ENCODE peak calls at places on chromosomes 1 and 21, in six cellular contexts. X is adipocyte, C is neural progenitor cell, I is aorta, T is stomach, W is neuronal stem cell. S is an unnamed sample.

GRCh38 chr1:244280221-244280620 is 171.5 kb downstream of the ADSS2 start:
- DNase-seq in X (no peak), C (no peak), I (no peak), T (no peak), W (no peak), S (no peak)

GRCh38 chr1:8211620-8212442 is 106.1 kb upstream of the SLC45A1 start:
- DNase-seq in X (peak; percentile 98), C (no peak), I (peak; percentile 82), T (peak; percentile 37), W (no peak), S (no peak)

GRCh38 chr21:16040601-16041000 is 310.8 kb downstream of the USP25 start:
- DNase-seq in X (no peak), C (no peak), I (no peak), T (no peak), W (no peak), S (no peak)

GRCh38 chr21:28712396-28712795 is 280.3 kb downstream of the LTN1 start:
- DNase-seq in X (no peak), C (no peak), I (no peak), T (no peak), W (no peak), S (no peak)

GRCh38 chr1:110765640-110766335 is 91.0 kb upstream of the KCNA3 start:
- DNase-seq in X (peak; percentile 72), C (peak; percentile 64), I (no peak), T (no peak), W (no peak), S (peak; percentile 20)

GRCh38 chr1:210218047-210218446 is 14.5 kb upstream of the SERTAD4 start:
- DNase-seq in X (peak; percentile 45), C (no peak), I (no peak), T (no peak), W (no peak), S (no peak)

GRCh38 chr1:2250721-2251281 is 22.7 kb downstream of the SKI start:
- DNase-seq in X (no peak), C (no peak), I (no peak), T (peak; percentile 52), W (no peak), S (peak; percentile 23)

GRCh38 chr1:71045463-71046028 is 2.1 kb downstream of the PTGER3 start:
- DNase-seq in X (no peak), C (no peak), I (peak; percentile 64), T (no peak), W (no peak), S (no peak)

GRCh38 chr1:107590895-107591622 is 373.9 kb downstream of the VAV3 start:
- DNase-seq in X (no peak), C (no peak), I (no peak), T (no peak), W (no peak), S (no peak)

GRCh38 chr1:80656011-80656627 is 1144.6 kb upstream of the ADGRL2 start:
- DNase-seq in X (peak; percentile 37), C (peak; percentile 58), I (no peak), T (peak; percentile 44), W (no peak), S (no peak)

GRCh38 chr1:47533176-47534039 is 95.6 kb downstream of the FOXD2 start:
- DNase-seq in X (peak; percentile 92), C (peak; percentile 94), I (peak; percentile 88), T (peak; percentile 35), W (peak; percentile 80), S (no peak)

GRCh38 chr1:230694464-230694863 is 19.5 kb downstream of the AGT start:
- DNase-seq in X (no peak), C (no peak), I (no peak), T (no peak), W (no peak), S (no peak)

GRCh38 chr1:167491586-167492408 is 26.5 kb downstream of the CD247 start:
- DNase-seq in X (no peak), C (peak; percentile 50), I (no peak), T (no peak), W (no peak), S (no peak)

GRCh38 chr1:221718391-221719277 is 23.3 kb downstream of the DUSP10 start:
- DNase-seq in X (peak; percentile 95), C (peak; percentile 25), I (no peak), T (no peak), W (no peak), S (no peak)

GRCh38 chr21:16794944-16795343 is 717.9 kb upstream of the CXADR start:
- DNase-seq in X (peak; percentile 83), C (no peak), I (no peak), T (no peak), W (no peak), S (no peak)

GRCh38 chr21:24197132-24197643 is 1410.1 kb downstream of the MRPL39 start:
- DNase-seq in X (no peak), C (no peak), I (no peak), T (no peak), W (no peak), S (no peak)

GRCh38 chr1:53543771-53544695 is 84.8 kb downstream of the DMRTB1 start:
- DNase-seq in X (peak; percentile 45), C (no peak), I (peak; percentile 59), T (no peak), W (no peak), S (no peak)

GRCh38 chr1:192766009-192766625 is 42.7 kb upstream of the RGS2 start:
- DNase-seq in X (peak; percentile 75), C (no peak), I (no peak), T (no peak), W (no peak), S (no peak)

GRCh38 chr1:182611787-182612186 is 7.6 kb upstream of the RGS16 start:
- DNase-seq in X (no peak), C (peak; percentile 76), I (no peak), T (no peak), W (peak; percentile 50), S (no peak)

GRCh38 chr1:204150702-204151561 is 912 bp downstream of the ETNK2 start:
- DNase-seq in X (peak; percentile 4), C (peak; percentile 61), I (no peak), T (no peak), W (no peak), S (no peak)

GRCh38 chr1:201480231-201481003 is 11.4 kb upstream of the PHLDA3 start:
- DNase-seq in X (no peak), C (peak; percentile 82), I (peak; percentile 95), T (peak; percentile 84), W (no peak), S (peak; percentile 95)

GRCh38 chr1:97904528-97904927 is 16.3 kb downstream of the DPYD start:
- DNase-seq in X (peak; percentile 88), C (no peak), I (no peak), T (no peak), W (no peak), S (no peak)

GRCh38 chr1:27602510-27603319 is 1.2 kb downstream of the AHDC1 start:
- DNase-seq in X (peak; percentile 85), C (peak; percentile 77), I (peak; percentile 90), T (peak; percentile 72), W (no peak), S (peak; percentile 61)

GRCh38 chr1:234983554-234983911 is 145.1 kb downstream of the TOMM20 start:
- DNase-seq in X (no peak), C (no peak), I (no peak), T (no peak), W (no peak), S (no peak)
- H3K4me1 ChIP-seq in X (peaks cover 75% of the 10 kb centered on the region), C (peaks cover 34% of the 10 kb centered on the region), I (peaks cover 10% of the 10 kb centered on the region), T (peaks cover 61% of the 10 kb centered on the region), W (peaks cover 23% of the 10 kb centered on the region), S (peaks cover 35% of the 10 kb centered on the region)

GRCh38 chr1:40710581-40711315 is 19.2 kb downstream of the NFYC start:
- DNase-seq in X (peak; percentile 31), C (peak; percentile 31), I (no peak), T (no peak), W (no peak), S (peak; percentile 23)
- H3K4me1 ChIP-seq in X (peaks cover 33% of the 10 kb centered on the region), C (peaks cover 17% of the 10 kb centered on the region), I (peaks cover 7% of the 10 kb centered on the region), T (peaks cover 55% of the 10 kb centered on the region), W (peaks cover 4% of the 10 kb centered on the region), S (no peaks in the 10 kb centered on the region)

DNA sequence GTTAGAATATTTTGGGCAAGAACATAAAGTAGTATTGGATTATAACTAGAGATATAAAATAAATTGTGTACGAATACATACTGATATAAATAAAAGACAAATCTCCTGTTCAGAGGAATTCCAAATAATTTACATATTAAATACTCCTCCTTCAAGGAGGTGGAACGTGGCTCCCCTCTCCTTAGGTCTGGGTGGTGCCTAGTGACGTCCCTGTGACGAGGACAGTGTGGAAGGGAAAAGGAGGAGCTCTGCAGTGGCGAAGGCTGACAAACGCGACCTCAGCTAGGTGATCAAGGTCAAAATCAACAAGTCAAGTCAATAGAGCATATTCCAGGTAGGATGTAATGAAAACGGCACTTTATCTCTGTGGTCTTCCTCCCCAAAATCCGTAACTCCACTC is 310.0 kb downstream of the SMYD3 start:
- DNase-seq in X (no peak), C (no peak), I (no peak), T (no peak), W (no peak), S (no peak)
- H3K4me1 ChIP-seq in X (peaks cover 6% of the 10 kb centered on the region), C (no peaks in the 10 kb centered on the region), I (no peaks in the 10 kb centered on the region), T (no peaks in the 10 kb centered on the region), W (no peaks in the 10 kb centered on the region), S (no peaks in the 10 kb centered on the region)

DNA sequence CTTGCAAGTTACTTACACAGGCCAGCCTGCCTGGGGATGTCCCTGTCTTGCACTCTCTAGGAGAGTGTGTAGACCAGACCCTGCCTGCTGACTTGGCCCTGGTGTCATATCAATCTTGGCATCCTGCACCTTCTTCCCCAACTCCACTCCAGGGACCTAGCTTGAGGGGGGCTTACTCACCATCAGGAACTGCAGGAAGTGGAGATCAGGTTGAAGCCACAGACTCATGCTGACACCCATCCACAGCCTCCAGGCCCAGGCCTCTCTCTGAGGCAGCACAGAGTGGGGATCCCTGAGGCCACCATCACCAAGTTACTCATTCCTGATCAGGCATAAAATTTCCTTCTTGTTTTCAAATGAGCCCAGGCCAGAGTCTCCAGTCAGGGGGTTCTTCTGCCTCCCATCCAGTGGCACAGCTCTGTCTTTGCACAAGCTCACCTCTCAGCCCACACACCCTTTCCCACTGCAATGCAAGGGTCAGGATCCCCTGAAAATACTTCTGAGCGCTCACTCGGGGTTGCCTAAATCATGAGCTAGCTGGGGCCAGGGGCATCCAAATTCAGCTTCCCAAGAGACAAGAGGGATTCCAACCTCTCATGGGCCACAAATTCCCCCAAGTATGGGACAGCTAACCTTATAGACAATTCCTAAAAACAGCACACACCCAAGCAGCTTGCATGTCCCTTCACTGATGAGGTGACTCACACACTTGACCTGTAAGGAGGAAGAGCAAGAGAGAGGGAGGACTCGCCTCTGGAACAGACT is 33.5 kb downstream of the CSMD2 start:
- DNase-seq in X (no peak), C (no peak), I (no peak), T (no peak), W (no peak), S (no peak)
- H3K4me1 ChIP-seq in X (peaks cover 10% of the 10 kb centered on the region), C (no peaks in the 10 kb centered on the region), I (no peaks in the 10 kb centered on the region), T (no peaks in the 10 kb centered on the region), W (no peaks in the 10 kb centered on the region), S (no peaks in the 10 kb centered on the region)

GRCh38 chr1:178573330-178573729 is 60.4 kb downstream of the TEX35 start:
- DNase-seq in X (no peak), C (no peak), I (no peak), T (no peak), W (no peak), S (no peak)
- H3K4me1 ChIP-seq in X (peaks cover 4% of the 10 kb centered on the region), C (peaks cover 11% of the 10 kb centered on the region), I (no peaks in the 10 kb centered on the region), T (no peaks in the 10 kb centered on the region), W (peaks cover 3% of the 10 kb centered on the region), S (no peaks in the 10 kb centered on the region)